ENCODE peak calls at places on chromosomes 12 and 14, in four cellular contexts. J is GM20000, Q is HepG2, P is MM.1S. R is an unnamed sample.

GRCh38 chr14:98602983-98603382 is 669.0 kb downstream of the BCL11B start:
- DNase-seq in Q (no peak), P (no peak), J (no peak), R (no peak)

GRCh38 chr12:119512772-119513497 is 80.6 kb upstream of the TMEM233 start:
- DNase-seq in Q (peak), P (no peak), J (peak), R (peak)

GRCh38 chr12:68865399-68866154 is 57.6 kb downstream of the MDM2 start:
- DNase-seq in P (no peak), J (no peak), Q (no peak), R (no peak)

GRCh38 chr14:65195042-65195719 is 92.9 kb upstream of the MAX start:
- DNase-seq in Q (peak), P (peak), J (peak), R (peak)

GRCh38 chr12:124713436-124714082 is 146.1 kb upstream of the NCOR2 start:
- DNase-seq in J (peak), Q (no peak), P (peak), R (peak)

GRCh38 chr14:37658174-37658573 is 62.7 kb downstream of the TTC6 start:
- DNase-seq in J (no peak), P (no peak), Q (peak), R (no peak)

GRCh38 chr14:56463491-56463890 is 116.1 kb upstream of the TMEM260 start:
- DNase-seq in P (no peak), J (no peak), Q (no peak), R (no peak)

GRCh38 chr14:22538671-22539228 is 50.3 kb downstream of the DAD1 start:
- DNase-seq in J (no peak), Q (no peak), P (no peak), R (no peak)

GRCh38 chr14:50334211-50334610 is 22.1 kb downstream of the DMAC2L start:
- DNase-seq in Q (no peak), P (no peak), J (no peak), R (no peak)

GRCh38 chr12:131787143-131787660 is 41.0 kb upstream of the MMP17 start:
- DNase-seq in P (no peak), Q (no peak), J (no peak), R (no peak)

GRCh38 chr12:95386056-95386455 is 87.9 kb upstream of the METAP2 start:
- DNase-seq in Q (no peak), J (no peak), P (no peak), R (no peak)

GRCh38 chr14:76954371-76954770 is 74.1 kb downstream of the IRF2BPL start:
- DNase-seq in P (no peak), J (no peak), Q (no peak), R (no peak)

GRCh38 chr14:95078841-95079240 is 78.5 kb downstream of the DICER1 start:
- DNase-seq in J (no peak), P (no peak), Q (no peak), R (no peak)

GRCh38 chr14:99945732-99946651 is 119.2 kb upstream of the EVL start:
- DNase-seq in J (peak), P (peak), Q (no peak), R (peak)

GRCh38 chr12:61452076-61452475 is 808.1 kb upstream of the USP15 start:
- DNase-seq in Q (no peak), P (no peak), J (no peak), R (no peak)

GRCh38 chr12:13368431-13368830 is 171.9 kb downstream of the EMP1 start:
- DNase-seq in P (no peak), Q (no peak), J (no peak), R (no peak)

GRCh38 chr12:47032644-47033043 is 46.8 kb upstream of the PCED1B start:
- DNase-seq in Q (peak), J (peak), P (peak), R (no peak)

GRCh38 chr12:93763746-93764147 is 86.6 kb downstream of the CRADD start:
- DNase-seq in P (no peak), J (no peak), Q (no peak), R (no peak)

GRCh38 chr12:64088431-64089349 is 133.4 kb downstream of the KICS2 start:
- DNase-seq in P (peak), J (no peak), Q (peak), R (no peak)

GRCh38 chr12:101038289-101038871 is 171.7 kb downstream of the SLC5A8 start:
- DNase-seq in Q (no peak), P (no peak), J (no peak), R (no peak)

DNA sequence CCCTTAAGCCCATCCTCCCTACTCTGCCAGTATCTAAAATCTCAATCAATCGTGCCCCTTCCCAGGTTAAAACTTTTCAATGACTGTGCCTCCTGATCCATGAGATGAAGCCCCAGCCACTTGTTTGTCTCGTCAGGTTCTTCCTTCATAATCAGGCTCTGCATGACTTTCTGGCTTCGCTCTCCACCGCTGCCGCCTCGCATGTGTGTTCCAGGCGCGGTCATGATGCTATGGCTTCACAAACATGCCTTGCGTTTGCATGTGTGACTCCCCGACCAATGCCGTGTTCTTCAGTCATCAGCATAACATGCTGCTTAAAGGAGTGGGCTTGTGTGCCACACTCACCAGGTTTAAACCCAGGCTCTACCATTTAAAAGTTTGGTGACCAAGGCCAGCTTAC is 5.0 kb upstream of the C1RL start:
- DNase-seq in Q (no peak), P (no peak), J (no peak), R (no peak)
- TF ChIP-seq CTCF in Q (no peak), P (no peak), J (no peak), R (no peak)

GRCh38 chr12:86526060-86526595 is 269.9 kb upstream of the MGAT4C start:
- DNase-seq in Q (no peak), P (no peak), J (no peak), R (no peak)
- TF ChIP-seq CTCF in Q (no peak), P (no peak), J (no peak), R (no peak)

DNA sequence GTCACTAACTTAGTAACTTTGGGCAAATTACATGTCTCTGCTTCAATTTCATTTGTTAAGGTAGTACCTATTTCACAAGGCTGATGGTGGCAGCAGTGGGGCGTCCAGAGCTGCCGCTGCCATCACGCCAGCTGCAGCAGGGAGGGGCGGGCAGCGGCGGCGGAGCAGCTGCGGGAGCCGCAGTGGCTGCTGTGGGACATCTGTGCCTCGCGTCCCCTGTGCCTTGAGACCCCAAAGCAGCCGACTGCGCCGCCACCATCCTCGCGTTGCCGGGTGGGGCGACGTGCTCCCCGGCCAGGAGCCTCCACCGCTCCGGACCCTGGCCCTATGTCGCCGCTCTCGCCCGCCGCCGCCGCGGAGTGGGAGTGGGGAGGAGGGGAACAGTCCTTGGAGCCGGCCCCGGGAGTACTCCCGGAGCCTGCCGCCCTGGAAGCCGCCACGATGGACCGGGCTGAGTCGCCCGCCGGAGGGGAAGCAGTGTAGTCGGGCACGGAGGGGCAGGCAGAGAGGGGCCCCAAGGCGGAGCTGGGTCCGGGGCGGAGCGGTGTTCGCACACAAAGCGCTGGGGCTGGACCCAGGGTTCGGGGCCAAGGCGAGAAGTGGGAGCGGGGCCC is 51.4 kb downstream of the A2M start:
- DNase-seq in P (peak), Q (peak), J (peak), R (peak)
- TF ChIP-seq CTCF in P (peak), Q (peak), J (peak), R (peak)

GRCh38 chr14:96461950-96462798 is 40.0 kb upstream of the PAPOLA start:
- DNase-seq in Q (peak), P (no peak), J (no peak), R (no peak)

GRCh38 chr14:96455588-96455987 is 46.6 kb upstream of the PAPOLA start:
- DNase-seq in Q (no peak), P (no peak), J (no peak), R (no peak)

GRCh38 chr14:96464136-96464535 is 38.0 kb upstream of the PAPOLA start:
- DNase-seq in P (no peak), J (no peak), Q (no peak), R (no peak)

DNA sequence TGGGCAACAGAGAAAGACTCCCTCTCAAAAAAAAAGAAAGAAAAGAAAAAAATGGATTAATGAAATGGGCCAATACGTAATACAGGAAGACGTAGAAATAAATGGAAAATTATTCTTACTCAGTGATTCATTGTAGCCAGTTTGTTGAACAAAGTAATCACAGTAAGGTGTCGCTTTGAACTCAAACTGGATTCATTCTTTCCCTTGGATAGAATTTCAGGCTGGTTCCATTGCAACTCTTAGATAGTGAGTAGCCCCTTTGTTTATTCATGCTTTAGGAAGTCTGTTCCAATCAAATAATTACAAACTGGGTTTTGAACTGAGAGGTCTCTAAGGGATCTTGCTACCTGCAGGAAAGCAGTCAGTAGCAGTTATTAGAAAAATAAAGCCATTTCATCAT is 42.3 kb upstream of the PAPOLA start:
- DNase-seq in Q (no peak), J (no peak), P (no peak), R (no peak)
- TF ChIP-seq CTCF in Q (no peak), J (no peak), P (no peak), R (no peak)

GRCh38 chr12:129190827-129191226 is 337.5 kb downstream of the GLT1D1 start:
- DNase-seq in P (no peak), Q (no peak), J (no peak), R (no peak)
- TF ChIP-seq CTCF in P (no peak), Q (peak), J (no peak), R (no peak)

DNA sequence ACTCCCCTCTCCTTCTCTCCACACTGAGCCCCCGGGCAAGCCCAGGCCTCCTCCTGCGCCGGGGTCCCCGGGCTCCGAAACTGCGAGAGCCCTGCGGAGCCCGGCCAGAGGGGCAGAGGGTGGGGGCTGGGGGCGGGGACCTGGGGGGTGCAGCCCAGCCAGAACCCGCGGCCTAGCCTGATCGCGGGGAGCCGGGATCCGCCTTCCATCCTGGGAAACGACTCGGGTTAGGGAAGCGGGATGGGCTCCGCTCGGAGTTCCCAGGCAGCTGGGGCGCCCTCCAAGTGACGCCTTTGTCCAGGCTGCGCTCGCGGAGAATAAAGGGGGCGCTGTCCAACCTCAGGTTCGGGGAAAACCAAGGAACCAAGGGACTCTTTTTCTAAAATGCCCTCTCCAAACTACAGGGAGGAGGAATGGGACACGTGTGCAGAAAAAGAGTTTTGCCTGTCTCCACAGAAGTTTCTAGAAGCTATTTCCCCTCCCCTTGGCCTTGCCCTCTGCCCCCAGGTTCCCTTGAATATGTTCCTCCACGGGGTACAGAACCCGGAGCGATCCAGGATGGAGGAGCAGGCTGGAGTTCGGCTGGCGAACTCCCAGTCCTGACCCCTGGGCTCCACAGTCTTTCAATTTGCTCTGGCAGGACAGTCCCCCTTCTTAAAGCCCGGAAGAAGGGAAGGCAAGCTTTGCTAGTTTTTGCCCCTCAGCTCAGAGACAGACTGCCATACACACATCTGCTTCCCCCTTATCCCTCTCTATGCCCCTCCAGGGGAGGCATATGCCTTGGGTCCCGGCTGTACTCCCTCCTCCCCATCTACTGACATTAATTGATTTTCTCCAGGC is 13.9 kb downstream of the NKX2-1 start:
- DNase-seq in Q (no peak), P (no peak), J (peak), R (peak)
- TF ChIP-seq CTCF in Q (no peak), P (peak), J (no peak), R (no peak)

DNA sequence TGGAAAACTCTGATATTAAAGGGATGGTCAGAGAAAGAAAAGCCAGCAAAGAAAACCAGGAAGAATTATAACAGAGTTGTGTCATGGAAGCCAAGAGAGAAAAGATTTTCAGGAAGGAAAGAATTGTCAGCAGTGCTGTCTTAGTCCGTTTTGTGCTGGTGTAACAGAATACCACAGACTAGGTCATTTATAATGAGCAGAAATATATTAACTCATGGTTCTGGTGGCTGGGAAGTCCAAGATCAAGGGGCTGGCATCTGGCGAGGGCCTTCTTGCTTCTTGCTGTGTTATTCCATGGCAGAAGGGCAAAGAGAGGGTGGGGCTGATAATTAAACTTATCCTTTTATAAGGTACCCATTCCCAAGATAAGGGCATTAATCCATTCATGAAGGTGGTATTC is 6.4 kb upstream of the INHBE start:
- DNase-seq in Q (no peak), P (no peak), J (no peak), R (no peak)
- TF ChIP-seq CTCF in Q (no peak), P (no peak), J (no peak), R (no peak)

DNA sequence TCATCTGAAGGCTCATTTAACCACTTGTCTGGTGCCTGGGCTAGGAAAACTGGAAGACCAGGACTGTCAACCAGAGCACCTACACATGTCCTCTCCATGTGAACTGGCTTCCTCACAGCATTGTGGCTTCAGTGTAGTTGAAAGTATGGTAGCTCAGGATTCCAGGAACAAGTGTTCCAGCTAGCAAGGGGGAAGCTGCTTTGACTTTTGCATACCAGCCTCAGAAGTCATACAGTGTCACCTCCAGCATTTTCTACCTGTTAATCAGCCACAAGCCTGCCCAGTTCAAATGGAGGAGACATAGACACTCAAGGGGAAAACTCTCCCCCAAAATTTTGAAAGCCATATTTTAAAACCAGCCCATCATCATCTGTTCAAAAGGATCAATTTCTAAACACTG is 212.8 kb upstream of the CAND1 start:
- DNase-seq in P (no peak), J (no peak), Q (no peak), R (no peak)
- TF ChIP-seq CTCF in P (no peak), J (no peak), Q (no peak), R (no peak)

GRCh38 chr12:10562306-10562933 is 51.0 kb downstream of the MAGOHB start:
- DNase-seq in Q (peak), J (peak), P (peak), R (peak)
- TF ChIP-seq CTCF in Q (peak), J (peak), P (peak), R (peak)

GRCh38 chr12:85951823-85952222 is 77.7 kb downstream of the NTS start:
- DNase-seq in J (no peak), P (peak), Q (no peak), R (peak)
- TF ChIP-seq CTCF in J (no peak), P (peak), Q (no peak), R (peak)

R was measured in GM13976.